ENCODE peak calls at places on chromosomes 4 and X, in five cellular contexts. One of them, this sample, is unnamed.

GRCh38 chrX:27599928-27600327 is 9.8 kb downstream of the DCAF8L2 start:
- DNase-seq in psoas muscle: no peak
- DNase-seq in uterus: no peak
- DNase-seq in RWPE1: peak; percentile 20
- DNase-seq in mammary epithelial cell: peak; percentile 59
- DNase-seq in this sample: no peak

GRCh38 chr4:38411092-38411491 is 252.9 kb upstream of the KLF3 start:
- DNase-seq in psoas muscle: no peak
- DNase-seq in RWPE1: no peak
- DNase-seq in mammary epithelial cell: peak; percentile 14
- DNase-seq in uterus: no peak
- DNase-seq in this sample: no peak

GRCh38 chr4:99324361-99324760 is 3.2 kb upstream of the ADH1B start:
- DNase-seq in uterus: no peak
- DNase-seq in psoas muscle: no peak
- DNase-seq in RWPE1: no peak
- DNase-seq in mammary epithelial cell: no peak
- DNase-seq in this sample: no peak

GRCh38 chr4:187744911-187745310 is 250.7 kb upstream of the ZFP42 start:
- DNase-seq in uterus: no peak
- DNase-seq in mammary epithelial cell: no peak
- DNase-seq in RWPE1: no peak
- DNase-seq in psoas muscle: no peak
- DNase-seq in this sample: no peak

GRCh38 chrX:43745938-43746721 is 90.0 kb downstream of the MAOA start:
- DNase-seq in uterus: no peak
- DNase-seq in RWPE1: no peak
- DNase-seq in psoas muscle: no peak
- DNase-seq in mammary epithelial cell: no peak
- DNase-seq in this sample: no peak

GRCh38 chrX:134520860-134521390 is 61.0 kb downstream of the HPRT1 start:
- DNase-seq in uterus: no peak
- DNase-seq in RWPE1: peak; percentile 30
- DNase-seq in mammary epithelial cell: peak; percentile 50
- DNase-seq in psoas muscle: no peak
- DNase-seq in this sample: no peak

GRCh38 chr4:14994242-14994641 is 8.0 kb upstream of the CPEB2 start:
- DNase-seq in psoas muscle: no peak
- DNase-seq in RWPE1: peak; percentile 13
- DNase-seq in uterus: no peak
- DNase-seq in mammary epithelial cell: peak; percentile 77
- DNase-seq in this sample: no peak

GRCh38 chr4:153344131-153345010 is at the start of gene MND1:
- DNase-seq in RWPE1: peak; percentile 90
- DNase-seq in psoas muscle: peak; percentile 92
- DNase-seq in uterus: peak; percentile 80
- DNase-seq in mammary epithelial cell: peak; percentile 80
- DNase-seq in this sample: peak; percentile 82

GRCh38 chr4:83644677-83645639 is 109.0 kb downstream of the GPAT3 start:
- DNase-seq in uterus: peak; percentile 21
- DNase-seq in mammary epithelial cell: peak; percentile 37
- DNase-seq in RWPE1: peak; percentile 54
- DNase-seq in psoas muscle: no peak
- DNase-seq in this sample: no peak

GRCh38 chrX:137031517-137032377 is 2.0 kb downstream of the GPR101 start:
- DNase-seq in mammary epithelial cell: peak; percentile 25
- DNase-seq in psoas muscle: no peak
- DNase-seq in RWPE1: no peak
- DNase-seq in uterus: no peak
- DNase-seq in this sample: no peak

GRCh38 chr4:9988349-9988748 is 32.9 kb downstream of the SLC2A9 start:
- DNase-seq in uterus: no peak
- DNase-seq in mammary epithelial cell: no peak
- DNase-seq in RWPE1: no peak
- DNase-seq in psoas muscle: no peak
- DNase-seq in this sample: no peak

GRCh38 chr4:15848191-15848842 is 70.2 kb downstream of the CD38 start:
- DNase-seq in psoas muscle: no peak
- DNase-seq in uterus: no peak
- DNase-seq in mammary epithelial cell: peak; percentile 50
- DNase-seq in RWPE1: no peak
- DNase-seq in this sample: no peak

GRCh38 chrX:102154218-102154860 is 1.4 kb downstream of the BEX5 start:
- DNase-seq in psoas muscle: no peak
- DNase-seq in RWPE1: no peak
- DNase-seq in mammary epithelial cell: no peak
- DNase-seq in uterus: no peak
- DNase-seq in this sample: no peak

GRCh38 chr4:98433608-98434198 is 172.5 kb downstream of the RAP1GDS1 start:
- DNase-seq in RWPE1: no peak
- DNase-seq in mammary epithelial cell: no peak
- DNase-seq in uterus: no peak
- DNase-seq in psoas muscle: no peak
- DNase-seq in this sample: no peak

GRCh38 chrX:120450163-120450562 is 18.9 kb downstream of the LAMP2 start:
- DNase-seq in mammary epithelial cell: peak; percentile 16
- DNase-seq in RWPE1: no peak
- DNase-seq in psoas muscle: no peak
- DNase-seq in uterus: no peak
- DNase-seq in this sample: no peak

GRCh38 chrX:152905081-152905420 is 7.2 kb downstream of the ZNF185 start:
- DNase-seq in RWPE1: no peak
- DNase-seq in uterus: no peak
- DNase-seq in mammary epithelial cell: no peak
- DNase-seq in psoas muscle: peak; percentile 34
- DNase-seq in this sample: no peak

GRCh38 chrX:37662181-37662580 is 23.4 kb upstream of the XK start:
- DNase-seq in uterus: no peak
- DNase-seq in psoas muscle: no peak
- DNase-seq in RWPE1: no peak
- DNase-seq in mammary epithelial cell: no peak
- DNase-seq in this sample: no peak

GRCh38 chr4:39855909-39856512 is 121.7 kb downstream of the PDS5A start:
- DNase-seq in mammary epithelial cell: peak; percentile 55
- DNase-seq in psoas muscle: no peak
- DNase-seq in RWPE1: peak; percentile 29
- DNase-seq in uterus: no peak
- DNase-seq in this sample: no peak

GRCh38 chr4:73520821-73521220 is 39.3 kb downstream of the AFM start:
- DNase-seq in mammary epithelial cell: no peak
- DNase-seq in RWPE1: no peak
- DNase-seq in uterus: no peak
- DNase-seq in psoas muscle: no peak
- DNase-seq in this sample: no peak

GRCh38 chrX:46967547-46967946 is 55.3 kb downstream of the JADE3 start:
- DNase-seq in psoas muscle: no peak
- DNase-seq in RWPE1: no peak
- DNase-seq in uterus: no peak
- DNase-seq in mammary epithelial cell: no peak
- DNase-seq in this sample: no peak

GRCh38 chr4:190014771-190015537 is 12.1 kb downstream of the FRG2 start:
- DNase-seq in mammary epithelial cell: no peak
- DNase-seq in psoas muscle: no peak
- DNase-seq in uterus: no peak
- DNase-seq in RWPE1: no peak
- DNase-seq in this sample: no peak

GRCh38 chrX:133440081-133440796 is 24.9 kb upstream of the GPC4 start:
- DNase-seq in uterus: no peak
- DNase-seq in psoas muscle: no peak
- DNase-seq in mammary epithelial cell: no peak
- DNase-seq in RWPE1: no peak
- DNase-seq in this sample: no peak

GRCh38 chr4:8867624-8868320 is 3.9 kb downstream of the HMX1 start:
- DNase-seq in RWPE1: no peak
- DNase-seq in psoas muscle: no peak
- DNase-seq in uterus: no peak
- DNase-seq in mammary epithelial cell: no peak
- DNase-seq in this sample: no peak

GRCh38 chr4:38467296-38467695 is 196.7 kb upstream of the KLF3 start:
- DNase-seq in RWPE1: no peak
- DNase-seq in mammary epithelial cell: no peak
- DNase-seq in psoas muscle: no peak
- DNase-seq in uterus: no peak
- DNase-seq in this sample: no peak

GRCh38 chr4:107718351-107718965 is 1.6 kb downstream of the PAPSS1 start:
- DNase-seq in psoas muscle: no peak
- DNase-seq in RWPE1: no peak
- DNase-seq in uterus: no peak
- DNase-seq in mammary epithelial cell: peak; percentile 76
- DNase-seq in this sample: no peak

GRCh38 chr4:189096108-189096507 is 844.6 kb upstream of the FRG1 start:
- DNase-seq in RWPE1: no peak
- DNase-seq in uterus: no peak
- DNase-seq in mammary epithelial cell: no peak
- DNase-seq in psoas muscle: no peak
- DNase-seq in this sample: no peak

GRCh38 chrX:148601034-148601433 is 100.6 kb downstream of the AFF2 start:
- DNase-seq in mammary epithelial cell: peak; percentile 26
- DNase-seq in psoas muscle: no peak
- DNase-seq in RWPE1: peak; percentile 15
- DNase-seq in uterus: no peak
- DNase-seq in this sample: no peak

GRCh38 chrX:120401301-120401700 is 39.4 kb downstream of the ATP1B4 start:
- DNase-seq in uterus: no peak
- DNase-seq in RWPE1: no peak
- DNase-seq in psoas muscle: no peak
- DNase-seq in mammary epithelial cell: no peak
- DNase-seq in this sample: no peak

GRCh38 chrX:109508915-109509314 is 27.0 kb upstream of the GUCY2F start:
- DNase-seq in mammary epithelial cell: no peak
- DNase-seq in uterus: no peak
- DNase-seq in psoas muscle: no peak
- DNase-seq in RWPE1: no peak
- DNase-seq in this sample: no peak

GRCh38 chr4:141131738-141132688 is 1.3 kb downstream of the RNF150 start:
- DNase-seq in psoas muscle: peak; percentile 74
- DNase-seq in mammary epithelial cell: peak; percentile 3
- DNase-seq in RWPE1: no peak
- DNase-seq in uterus: peak; percentile 30
- DNase-seq in this sample: no peak

GRCh38 chr4:96833831-96834230 is 993.9 kb downstream of the PDHA2 start:
- DNase-seq in psoas muscle: no peak
- DNase-seq in mammary epithelial cell: peak; percentile 4
- DNase-seq in RWPE1: peak; percentile 3
- DNase-seq in uterus: no peak
- DNase-seq in this sample: no peak

GRCh38 chr4:147822128-147822527 is 90.2 kb downstream of the ARHGAP10 start:
- DNase-seq in RWPE1: peak; percentile 74
- DNase-seq in psoas muscle: peak; percentile 91
- DNase-seq in mammary epithelial cell: peak; percentile 98
- DNase-seq in uterus: peak; percentile 89
- DNase-seq in this sample: peak; percentile 82

GRCh38 chrX:20664774-20665173 is 398.1 kb upstream of the RPS6KA3 start:
- DNase-seq in psoas muscle: no peak
- DNase-seq in RWPE1: no peak
- DNase-seq in uterus: no peak
- DNase-seq in mammary epithelial cell: no peak
- DNase-seq in this sample: no peak

GRCh38 chr4:39279416-39279815 is 86.7 kb downstream of the RFC1 start:
- DNase-seq in uterus: no peak
- DNase-seq in mammary epithelial cell: peak; percentile 4
- DNase-seq in psoas muscle: no peak
- DNase-seq in RWPE1: no peak
- DNase-seq in this sample: no peak

GRCh38 chr4:140790765-140791164 is 34.6 kb upstream of the TBC1D9 start:
- DNase-seq in mammary epithelial cell: peak; percentile 3
- DNase-seq in psoas muscle: peak; percentile 53
- DNase-seq in uterus: no peak
- DNase-seq in RWPE1: no peak
- DNase-seq in this sample: no peak

GRCh38 chr4:107631568-107631967 is 88.5 kb downstream of the PAPSS1 start:
- DNase-seq in RWPE1: no peak
- DNase-seq in psoas muscle: no peak
- DNase-seq in uterus: no peak
- DNase-seq in mammary epithelial cell: no peak
- DNase-seq in this sample: no peak

GRCh38 chr4:15702941-15703403 is at the start of gene BST1:
- DNase-seq in RWPE1: no peak
- DNase-seq in mammary epithelial cell: peak; percentile 23
- DNase-seq in uterus: peak; percentile 51
- DNase-seq in psoas muscle: peak; percentile 77
- DNase-seq in this sample: peak; percentile 82

GRCh38 chrX:42619068-42619467 is 158.9 kb downstream of the PPP1R2C start:
- DNase-seq in mammary epithelial cell: no peak
- DNase-seq in psoas muscle: no peak
- DNase-seq in RWPE1: no peak
- DNase-seq in uterus: no peak
- DNase-seq in this sample: no peak

GRCh38 chrX:42616981-42617380 is 161.0 kb downstream of the PPP1R2C start:
- DNase-seq in psoas muscle: no peak
- DNase-seq in RWPE1: no peak
- DNase-seq in uterus: no peak
- DNase-seq in mammary epithelial cell: no peak
- DNase-seq in this sample: no peak

DNA sequence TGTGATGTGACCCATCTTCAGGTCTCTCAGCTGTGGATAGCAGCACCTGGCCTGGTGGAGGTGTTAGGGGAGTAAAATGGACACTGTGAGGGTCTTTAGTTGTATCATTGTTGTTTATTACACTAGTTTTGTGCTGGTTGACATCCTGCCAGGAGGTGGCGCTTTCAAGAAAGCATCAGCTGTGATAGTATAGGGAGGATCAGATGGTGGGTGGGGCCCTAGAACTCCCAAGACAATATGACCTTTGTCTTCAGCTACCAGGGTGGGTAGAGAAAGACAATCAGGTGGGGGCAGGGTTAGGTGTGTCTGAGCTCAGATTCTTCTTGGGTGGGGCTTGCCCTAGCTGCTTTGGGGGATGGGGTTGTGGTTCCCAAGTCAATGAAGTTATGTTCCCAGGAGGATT is 162.8 kb downstream of the PPP1R2C start:
- DNase-seq in uterus: no peak
- DNase-seq in psoas muscle: no peak
- DNase-seq in RWPE1: no peak
- DNase-seq in mammary epithelial cell: peak; percentile 36
- DNase-seq in this sample: no peak
- TF ChIP-seq CTCF in uterus: no peak
- TF ChIP-seq CTCF in psoas muscle: no peak
- TF ChIP-seq CTCF in RWPE1: no peak
- TF ChIP-seq CTCF in mammary epithelial cell: peak; percentile 31
- TF ChIP-seq CTCF in this sample: no peak

GRCh38 chrX:106802063-106802387 is 448 bp upstream of the TBC1D8B start:
- DNase-seq in psoas muscle: no peak
- DNase-seq in RWPE1: peak; percentile 4
- DNase-seq in uterus: no peak
- DNase-seq in mammary epithelial cell: no peak
- DNase-seq in this sample: no peak
- H3K27ac ChIP-seq in psoas muscle: no peak overlapping the region
- H3K27ac ChIP-seq in RWPE1: no peak overlapping the region
- H3K27ac ChIP-seq in uterus: no peak overlapping the region
- H3K27ac ChIP-seq in mammary epithelial cell: peak overlapping the region; percentile 40
- H3K27ac ChIP-seq in this sample: no peak overlapping the region

GRCh38 chrX:131792356-131792749 is 230.7 kb upstream of the STK26 start:
- DNase-seq in uterus: peak; percentile 91
- DNase-seq in mammary epithelial cell: peak; percentile 91
- DNase-seq in psoas muscle: peak; percentile 91
- DNase-seq in RWPE1: no peak
- DNase-seq in this sample: peak; percentile 93
- TF ChIP-seq CTCF in uterus: peak; percentile 48
- TF ChIP-seq CTCF in mammary epithelial cell: peak; percentile 51
- TF ChIP-seq CTCF in psoas muscle: peak; percentile 58
- TF ChIP-seq CTCF in RWPE1: no peak
- TF ChIP-seq CTCF in this sample: no peak

GRCh38 chr4:118953276-118953675 is 64.6 kb downstream of the SYNPO2 start:
- DNase-seq in mammary epithelial cell: no peak
- DNase-seq in psoas muscle: no peak
- DNase-seq in RWPE1: no peak
- DNase-seq in uterus: no peak
- DNase-seq in this sample: no peak
- H3K27ac ChIP-seq in mammary epithelial cell: no peak overlapping the region
- H3K27ac ChIP-seq in psoas muscle: peak overlapping the region; percentile 57
- H3K27ac ChIP-seq in RWPE1: no peak overlapping the region
- H3K27ac ChIP-seq in uterus: peak overlapping the region; percentile 88
- H3K27ac ChIP-seq in this sample: peak overlapping the region; percentile 63